ENCODE peak calls at places on chromosomes 13 and 19, in four cellular contexts. S is mucosa of descending colon, V is ovary, A is astrocyte. H is an unnamed sample.
A peak's percentile ranks its signal among the peaks of the same experiment; 100 is the strongest.

GRCh38 chr19:24051516-24051915 is 35.5 kb upstream of the ZNF254 start:
- DNase-seq in S (no peak), V (no peak), A (no peak), H (no peak)

GRCh38 chr13:57311009-57311586 is 144.1 kb downstream of the PRR20E start:
- DNase-seq in S (no peak), A (no peak), V (no peak), H (no peak)

GRCh38 chr13:73984949-73985691 is 149.1 kb downstream of the KLF12 start:
- DNase-seq in S (no peak), A (no peak), V (no peak), H (no peak)

GRCh38 chr13:99227331-99227900 is 26.8 kb downstream of the UBAC2 start:
- DNase-seq in V (no peak), S (no peak), A (no peak), H (no peak)

GRCh38 chr13:39506559-39507390 is 96.2 kb downstream of the LHFPL6 start:
- DNase-seq in A (peak; percentile 39), V (no peak), S (no peak), H (no peak)

GRCh38 chr13:112131740-112132113 is 64.8 kb downstream of the SOX1 start:
- DNase-seq in S (peak; percentile 71), A (no peak), V (no peak), H (no peak)

GRCh38 chr19:19663292-19664120 is at the start of gene ATP13A1:
- DNase-seq in A (peak; percentile 97), S (peak; percentile 94), V (peak; percentile 95), H (peak; percentile 90)

GRCh38 chr19:58007285-58007684 is 4.7 kb upstream of the ZNF606 start:
- DNase-seq in S (no peak), A (no peak), V (no peak), H (no peak)

GRCh38 chr19:45564131-45564780 is 20.3 kb downstream of the OPA3 start:
- DNase-seq in A (no peak), S (no peak), V (no peak), H (no peak)

GRCh38 chr19:2261438-2262172 is 5.4 kb upstream of the JSRP1 start:
- DNase-seq in V (no peak), A (no peak), S (peak; percentile 80), H (no peak)

GRCh38 chr19:32208060-32208459 is 137.3 kb upstream of the ZNF507 start:
- DNase-seq in V (no peak), S (no peak), A (no peak), H (no peak)

GRCh38 chr19:55070755-55071502 is 4.7 kb upstream of the EPS8L1 start:
- DNase-seq in S (peak; percentile 80), A (peak; percentile 66), V (no peak), H (no peak)

GRCh38 chr19:45499196-45500180 is 1.2 kb downstream of the PPM1N start:
- DNase-seq in S (peak; percentile 73), A (no peak), V (no peak), H (no peak)

GRCh38 chr19:47716270-47716937 is 3.2 kb downstream of the EHD2 start:
- DNase-seq in V (no peak), A (no peak), S (no peak), H (no peak)

GRCh38 chr19:56838680-56838929 is 1.9 kb downstream of the PEG3 start:
- DNase-seq in A (no peak), V (no peak), S (no peak), H (no peak)

GRCh38 chr13:96273196-96273595 is 183.3 kb downstream of the HS6ST3 start:
- DNase-seq in V (no peak), S (no peak), A (no peak), H (no peak)

GRCh38 chr13:40350283-40350992 is 316.0 kb downstream of the FOXO1 start:
- DNase-seq in A (no peak), V (no peak), S (no peak), H (no peak)

GRCh38 chr13:75541287-75541686 is 3.6 kb upstream of the COMMD6 start:
- DNase-seq in V (no peak), S (no peak), A (no peak), H (no peak)

GRCh38 chr13:23588576-23589141 is 18.4 kb downstream of the TNFRSF19 start:
- DNase-seq in S (no peak), A (no peak), V (no peak), H (no peak)

GRCh38 chr19:56141416-56141992 is 417 bp downstream of the ZNF444 start:
- DNase-seq in A (no peak), V (peak; percentile 41), S (peak; percentile 53), H (peak; percentile 27)

GRCh38 chr13:94093652-94094310 is 385.7 kb downstream of the DCT start:
- DNase-seq in A (no peak), S (no peak), V (no peak), H (no peak)

GRCh38 chr13:99969368-99969933 is 2.1 kb downstream of the ZIC5 start:
- DNase-seq in A (no peak), V (no peak), S (no peak), H (no peak)

GRCh38 chr13:32846556-32846955 is 169.7 kb upstream of the KL start:
- DNase-seq in V (no peak), A (no peak), S (no peak), H (no peak)

GRCh38 chr19:46537136-46538097 is 41.8 kb upstream of the PNMA8B start:
- DNase-seq in A (no peak), S (peak; percentile 82), V (peak; percentile 41), H (peak; percentile 37)

GRCh38 chr19:44113784-44114390 is 688 bp downstream of the ZNF225 start:
- DNase-seq in A (no peak), S (peak; percentile 17), V (peak; percentile 18), H (no peak)

GRCh38 chr13:48412100-48412556 is 785 bp downstream of the LPAR6 start:
- DNase-seq in V (no peak), S (peak; percentile 31), A (no peak), H (no peak)

GRCh38 chr19:28289294-28290063 is 923.5 kb downstream of the UQCRFS1 start:
- DNase-seq in V (no peak), A (peak; percentile 73), S (peak; percentile 83), H (no peak)

GRCh38 chr13:60213236-60213746 is 49.6 kb upstream of the DIAPH3 start:
- DNase-seq in S (no peak), A (no peak), V (no peak), H (no peak)

GRCh38 chr13:21033866-21034601 is 27.4 kb downstream of the LATS2 start:
- DNase-seq in A (peak; percentile 72), S (no peak), V (no peak), H (no peak)

GRCh38 chr19:18700501-18701249 is 17.2 kb downstream of the CRTC1 start:
- DNase-seq in A (peak; percentile 36), V (peak; percentile 70), S (peak; percentile 51), H (no peak)

GRCh38 chr13:103443604-103444003 is 377.4 kb upstream of the SLC10A2 start:
- DNase-seq in S (no peak), V (no peak), A (no peak), H (no peak)
- TF ChIP-seq CTCF in S (no peak), V (no peak), A (no peak), H (no peak)

DNA sequence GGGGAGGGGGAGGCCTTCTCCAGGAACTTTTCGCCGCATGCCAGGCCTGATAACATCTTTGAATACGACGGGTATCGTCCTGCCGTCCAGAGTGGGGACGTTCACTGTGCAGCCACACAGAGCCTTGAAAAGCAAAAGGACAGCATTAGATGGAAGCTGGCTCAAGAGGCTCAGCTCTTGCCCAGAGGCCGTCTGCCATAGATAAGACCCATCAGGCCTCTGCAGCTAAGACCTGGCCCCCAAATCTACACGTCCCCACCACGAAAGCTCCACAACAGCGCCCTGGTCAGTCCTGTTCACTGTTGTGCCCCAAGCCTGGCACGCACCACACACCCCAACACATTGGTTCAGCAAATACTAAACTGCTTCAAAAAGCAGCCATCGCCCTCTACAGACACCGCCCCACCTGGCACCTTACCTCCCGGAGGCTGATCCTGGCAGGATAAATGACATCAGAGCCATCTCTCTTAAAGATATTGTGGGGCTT is 2.1 kb downstream of the DNAJB1 start:
- DNase-seq in S (peak; percentile 70), V (no peak), A (no peak), H (no peak)
- TF ChIP-seq CTCF in S (no peak), V (no peak), A (no peak), H (no peak)

GRCh38 chr13:30256713-30257432 is 50.5 kb downstream of the KATNAL1 start:
- DNase-seq in S (no peak), V (no peak), A (no peak), H (no peak)
- TF ChIP-seq CTCF in S (no peak), V (no peak), A (no peak), H (no peak)

GRCh38 chr13:25657062-25657588 is 285.4 kb downstream of the ATP8A2 start:
- DNase-seq in V (no peak), S (no peak), A (no peak), H (no peak)

GRCh38 chr13:25654332-25654731 is 282.6 kb downstream of the ATP8A2 start:
- DNase-seq in A (no peak), S (no peak), V (no peak), H (no peak)

GRCh38 chr13:25660996-25661395 is 289.2 kb downstream of the ATP8A2 start:
- DNase-seq in V (no peak), A (no peak), S (no peak), H (no peak)

GRCh38 chr13:25662516-25662915 is 290.7 kb downstream of the ATP8A2 start:
- DNase-seq in S (no peak), A (no peak), V (no peak), H (no peak)

GRCh38 chr13:25659091-25659502 is 287.3 kb downstream of the ATP8A2 start:
- DNase-seq in S (no peak), A (no peak), V (no peak), H (no peak)
- TF ChIP-seq CTCF in S (no peak), A (no peak), V (no peak), H (no peak)

DNA sequence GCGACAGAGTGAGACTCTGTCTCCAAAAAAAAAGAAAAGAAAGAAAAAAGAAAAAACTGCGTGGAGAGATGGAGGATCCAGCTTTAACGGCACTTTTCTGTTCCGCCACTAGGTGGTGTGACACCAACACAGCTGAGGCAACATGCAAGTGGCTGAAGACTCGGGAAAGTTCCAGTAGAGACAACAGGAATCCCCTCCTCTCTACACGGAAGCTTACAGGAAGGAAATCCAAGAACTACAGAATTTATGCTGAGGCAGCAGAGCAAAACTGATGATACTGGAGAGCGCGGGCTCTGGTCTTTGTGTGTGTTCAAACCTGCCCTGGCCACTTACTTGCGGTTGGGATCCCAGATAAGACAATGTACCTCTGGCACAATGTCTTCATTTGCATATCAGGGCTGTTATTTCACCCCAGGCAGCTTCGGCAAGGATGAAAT is 9.9 kb downstream of the RANBP3 start:
- DNase-seq in A (peak; percentile 66), V (peak; percentile 70), S (peak; percentile 86), H (peak; percentile 50)
- TF ChIP-seq CTCF in A (peak; percentile 92), V (peak; percentile 47), S (peak; percentile 78), H (peak; percentile 89)